ENCODE peak calls at places on chromosomes 6 and 20, in five cellular contexts. V is PC-3, J is A549, D is H9, E is SK-N-SH. X is an unnamed sample. For H3K4me1, the result is how much of the 10 kb centered on the place peaks cover.

GRCh38 chr6:3280866-3281465 is 22.2 kb downstream of the PSMG4 start:
- DNase-seq in V (peak), J (no peak), D (no peak), E (no peak), X (no peak)

GRCh38 chr20:54228841-54229240 is 21.0 kb downstream of the PFDN4 start:
- DNase-seq in V (peak), J (no peak), D (no peak), E (no peak), X (no peak)

GRCh38 chr20:1897965-1898464 is 2.8 kb downstream of the SIRPA start:
- DNase-seq in V (no peak), J (no peak), D (no peak), E (no peak), X (peak)

GRCh38 chr20:24766143-24766527 is 182.9 kb upstream of the CST7 start:
- DNase-seq in V (no peak), J (no peak), D (no peak), E (no peak), X (peak)

GRCh38 chr6:138692058-138692977 is 81.3 kb upstream of the CCDC28A start:
- DNase-seq in V (peak), J (peak), D (peak), E (peak), X (peak)

GRCh38 chr6:30326446-30327231 is at the start of gene TRIM39:
- DNase-seq in V (peak), J (peak), D (peak), E (peak), X (peak)

GRCh38 chr20:60050193-60050960 is 92.2 kb downstream of the CDH26 start:
- DNase-seq in V (peak), J (peak), D (peak), E (no peak), X (no peak)

GRCh38 chr6:166156942-166157341 is 10.7 kb downstream of the TBXT start:
- DNase-seq in V (peak), J (peak), D (no peak), E (no peak), X (no peak)

GRCh38 chr20:53608071-53608455 is 14.4 kb upstream of the ZNF217 start:
- DNase-seq in V (no peak), J (no peak), D (no peak), E (no peak), X (no peak)

GRCh38 chr6:137495652-137496391 is 1.6 kb upstream of the OLIG3 start:
- DNase-seq in V (no peak), J (no peak), D (peak), E (no peak), X (no peak)

GRCh38 chr6:84103029-84103428 is 69.5 kb downstream of the MRAP2 start:
- DNase-seq in V (no peak), J (no peak), D (no peak), E (peak), X (no peak)

GRCh38 chr6:122878809-122879208 is 89.8 kb downstream of the SMPDL3A start:
- DNase-seq in V (no peak), J (no peak), D (no peak), E (no peak), X (no peak)

GRCh38 chr6:38522322-38522721 is 117.4 kb downstream of the BTBD9 start:
- DNase-seq in V (no peak), J (no peak), D (no peak), E (no peak), X (no peak)

GRCh38 chr6:16748028-16748319 is 13.3 kb downstream of the ATXN1 start:
- DNase-seq in V (no peak), J (no peak), D (no peak), E (no peak), X (no peak)

GRCh38 chr6:636488-636887 is 20.4 kb downstream of the HUS1B start:
- DNase-seq in V (no peak), J (no peak), D (no peak), E (no peak), X (no peak)

GRCh38 chr6:89347825-89348224 is 4.7 kb downstream of the UBE2J1 start:
- DNase-seq in V (no peak), J (no peak), D (no peak), E (no peak), X (no peak)

GRCh38 chr20:46001498-46001897 is 7.2 kb upstream of the MMP9 start:
- DNase-seq in V (no peak), J (no peak), D (no peak), E (no peak), X (no peak)

GRCh38 chr20:8043687-8044278 is 24.2 kb upstream of the TMX4 start:
- DNase-seq in V (peak), J (peak), D (no peak), E (peak), X (peak)

GRCh38 chr6:145155873-145156782 is 579.2 kb downstream of the EPM2A start:
- DNase-seq in V (peak), J (no peak), D (no peak), E (no peak), X (no peak)

GRCh38 chr20:53071833-53072232 is 99.7 kb downstream of the TSHZ2 start:
- DNase-seq in V (no peak), J (no peak), D (no peak), E (no peak), X (no peak)

GRCh38 chr20:1949306-1949705 is 44.6 kb downstream of the PDYN start:
- DNase-seq in V (no peak), J (no peak), D (no peak), E (peak), X (no peak)

GRCh38 chr6:112150363-112150762 is 63.0 kb downstream of the FAM229B start:
- DNase-seq in V (no peak), J (no peak), D (no peak), E (no peak), X (no peak)

GRCh38 chr20:33803921-33804337 is 7.2 kb upstream of the CHMP4B start:
- DNase-seq in V (peak), J (no peak), D (no peak), E (no peak), X (no peak)

GRCh38 chr6:69894578-69895347 is 28.4 kb downstream of the COL19A1 start:
- DNase-seq in V (peak), J (no peak), D (no peak), E (no peak), X (no peak)

DNA sequence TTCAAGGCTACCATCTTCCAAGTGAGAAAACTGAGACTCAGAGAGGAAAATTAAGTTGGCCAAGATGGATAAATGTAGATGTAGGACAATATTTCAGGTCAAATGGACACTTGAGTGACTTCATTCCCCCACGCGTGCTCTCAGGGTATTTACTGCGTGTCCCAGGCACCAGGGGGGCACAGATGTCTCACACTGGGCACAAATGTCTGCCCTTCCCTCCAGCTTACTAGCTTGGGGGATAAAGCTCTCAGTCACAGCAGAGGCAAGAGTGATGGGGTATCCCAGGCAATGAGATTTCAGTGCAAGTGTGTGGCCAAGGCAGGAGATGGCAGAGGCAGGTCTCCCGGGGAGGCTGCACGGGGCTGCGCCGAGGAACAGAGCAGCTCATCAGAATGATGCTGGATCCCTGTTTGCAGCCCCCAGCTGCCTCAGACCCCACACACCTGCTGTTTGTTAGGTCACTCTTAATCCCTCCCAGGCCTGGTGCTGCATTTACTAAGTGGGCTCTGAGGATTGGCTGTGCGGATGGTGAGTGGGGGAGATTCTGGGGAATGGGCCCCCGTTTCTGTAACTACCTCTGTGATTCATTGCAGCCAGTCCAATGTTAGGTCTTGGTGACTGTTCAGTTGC is 44.1 kb downstream of the PTK7 start:
- DNase-seq in V (no peak), J (no peak), D (no peak), E (no peak), X (no peak)
- H3K4me2 ChIP-seq in V (no peak), J (no peak), D (no peak), E (peak), X (no peak)

DNA sequence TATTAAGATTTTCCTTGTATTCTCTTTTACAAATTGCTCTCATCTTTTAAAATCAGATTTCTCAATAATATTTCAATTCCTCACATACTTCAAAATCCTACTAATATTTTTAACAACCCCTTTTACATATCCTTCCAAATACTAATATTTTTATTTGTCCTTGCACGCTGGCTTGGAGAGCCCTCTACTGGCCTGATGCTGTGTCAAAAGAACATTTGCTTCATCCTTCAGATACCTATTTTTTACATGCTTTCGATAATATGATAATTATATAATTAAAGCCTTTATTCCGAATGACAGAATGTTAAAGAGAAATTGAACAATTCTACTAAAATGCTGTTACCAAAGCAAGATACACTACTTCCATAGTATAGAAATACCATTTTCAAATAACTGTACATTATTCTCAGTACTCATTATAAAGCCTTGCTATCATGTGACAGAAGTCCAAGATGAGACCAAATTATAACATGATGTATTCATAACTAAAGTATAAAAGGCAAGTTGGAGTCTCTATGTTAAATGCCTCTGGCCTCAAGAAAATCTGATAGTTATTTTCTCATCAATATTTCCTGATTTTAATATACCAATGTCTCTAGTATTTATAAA is 39.0 kb upstream of the PLN start:
- DNase-seq in V (peak), J (peak), D (no peak), E (peak), X (peak)
- H3K27ac ChIP-seq in V (no peak), J (no peak), D (no peak), E (no peak), X (no peak)

DNA sequence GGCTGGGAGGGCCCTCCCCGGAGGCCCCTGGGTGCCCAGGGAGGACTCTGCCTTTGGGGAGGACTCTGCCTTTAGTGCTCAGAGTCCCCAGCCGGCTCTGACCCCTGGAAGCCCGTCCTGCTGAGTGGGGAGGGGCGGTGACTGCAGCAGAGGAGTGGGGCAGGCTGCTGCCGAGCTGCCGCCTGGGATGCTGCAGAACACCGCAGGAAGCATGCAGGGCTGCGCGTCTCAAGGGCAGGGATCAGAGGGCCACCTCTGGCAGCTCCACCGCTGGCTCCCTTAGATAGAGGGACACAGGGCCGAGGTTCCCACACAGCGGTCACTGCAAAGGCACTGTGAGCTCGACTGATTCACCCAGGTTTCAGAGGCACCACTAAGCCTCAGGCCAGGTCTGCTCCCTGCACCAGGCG is 82.2 kb upstream of the GATA5 start:
- DNase-seq in V (no peak), J (no peak), D (no peak), E (no peak), X (no peak)
- H3K4me1 ChIP-seq in V (under half), J (under half), D (under half), E (under half), X (under half)

GRCh38 chr6:36983538-36983937 is 2.5 kb downstream of the MTCH1 start:
- DNase-seq in V (no peak), J (no peak), D (no peak), E (no peak), X (no peak)
- H3K4me2 ChIP-seq in V (peak), J (peak), D (peak), E (peak), X (peak)

GRCh38 chr20:62618622-62619529 is 23.4 kb upstream of the SLCO4A1 start:
- DNase-seq in V (no peak), J (no peak), D (no peak), E (no peak), X (peak)
- H3K27ac ChIP-seq in V (peak), J (peak), D (no peak), E (no peak), X (peak)

GRCh38 chr6:7172605-7173185 is 64.9 kb downstream of the RREB1 start:
- DNase-seq in V (no peak), J (no peak), D (no peak), E (no peak), X (no peak)
- H3K4me1 ChIP-seq in V (under half), J (under half), D (under half), E (under half), X (under half)

DNA sequence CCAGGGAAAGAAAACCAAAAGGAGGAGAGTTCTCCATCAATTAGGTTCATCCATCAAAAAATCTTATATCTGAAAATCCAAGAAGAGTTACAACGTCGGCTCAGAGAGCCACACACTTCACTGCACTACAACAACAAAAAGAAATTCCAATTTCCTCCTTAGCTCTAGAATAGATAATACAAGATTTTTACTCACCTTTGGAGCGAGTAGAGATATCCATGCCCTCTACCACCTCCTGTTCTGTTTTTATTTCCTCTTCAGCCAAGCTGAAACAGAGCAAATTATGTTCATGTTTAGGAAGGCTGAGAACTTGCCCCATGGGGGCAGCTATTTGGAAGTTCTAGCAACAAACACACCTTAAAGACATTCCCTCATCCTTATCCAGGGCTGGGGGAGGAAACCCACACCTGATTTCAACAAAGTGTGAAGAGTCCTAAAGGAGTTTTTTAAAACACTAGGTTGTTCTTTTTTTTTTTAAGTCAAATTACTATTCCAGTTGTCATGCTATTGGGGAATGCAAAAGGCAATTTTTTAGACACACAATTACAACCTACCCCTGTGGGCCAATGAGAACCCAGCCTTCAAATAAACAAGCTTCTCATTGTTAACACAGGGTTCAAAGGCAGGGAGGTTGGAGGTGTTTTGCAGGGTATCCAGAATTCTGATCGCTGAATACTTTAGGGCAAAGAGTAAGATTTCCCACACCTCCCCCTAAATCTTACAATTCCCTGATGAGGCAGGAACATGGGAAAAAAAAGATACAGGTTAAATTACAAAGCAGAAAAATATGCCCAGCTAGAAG is 8.6 kb downstream of the ZMYND8 start:
- DNase-seq in V (no peak), J (no peak), D (no peak), E (no peak), X (no peak)
- H3K4me2 ChIP-seq in V (no peak), J (peak), D (no peak), E (peak), X (peak)

DNA sequence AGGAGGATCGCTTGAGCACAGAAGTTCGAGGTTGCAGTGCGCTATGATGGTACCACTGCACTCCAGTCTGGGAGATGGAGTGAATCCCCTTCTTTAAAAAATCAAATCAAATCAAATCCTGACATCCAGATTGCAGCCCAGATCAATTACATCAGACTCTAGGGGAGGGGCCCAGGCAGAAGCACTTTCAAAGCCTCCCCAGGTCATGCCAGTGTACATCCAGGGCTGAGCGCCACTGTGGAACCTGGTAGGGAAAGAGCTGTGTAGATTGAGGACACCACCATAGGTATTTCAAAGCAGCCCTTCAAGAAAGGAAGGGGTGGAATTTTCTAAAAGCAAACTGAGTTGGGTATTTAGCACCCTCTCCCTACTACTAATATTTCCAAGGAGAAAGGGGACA is 89.5 kb downstream of the PRND start:
- DNase-seq in V (no peak), J (no peak), D (no peak), E (no peak), X (no peak)
- H3K27ac ChIP-seq in V (no peak), J (no peak), D (no peak), E (no peak), X (peak)

DNA sequence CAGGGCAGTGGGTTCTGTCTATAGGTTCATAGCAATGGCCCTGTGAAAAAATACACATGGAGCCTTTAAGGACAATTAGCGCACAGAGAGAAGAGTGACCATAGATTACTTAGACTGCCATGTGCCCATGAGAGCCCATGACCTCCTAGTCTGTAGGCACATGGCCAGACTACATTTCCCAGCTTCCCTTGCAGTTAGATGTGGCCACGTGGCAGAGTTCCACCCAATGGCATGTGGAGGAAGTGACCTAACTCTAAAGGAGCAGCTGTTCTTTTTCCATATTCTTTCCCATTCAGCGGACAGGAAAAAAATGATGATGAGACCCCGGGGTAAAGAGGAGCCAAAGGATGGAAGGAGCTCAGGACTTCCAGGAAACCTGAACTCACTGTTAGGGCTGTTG is 116.7 kb downstream of the CBLN4 start:
- DNase-seq in V (peak), J (no peak), D (no peak), E (peak), X (peak)
- H3K4me1 ChIP-seq in V (under half), J (under half), D (under half), E (under half), X (under half)

X was measured in OCI-LY7.